ENCODE peak calls at places on chromosome 11, in five cellular contexts. M is non-pigmented ciliary epithelial cell, S is iPS-NIHi11, F is mesenchymal stem cell, C is SIG-M5. W is an unnamed sample.

GRCh38 chr11:106625566-106625965 is 392.7 kb downstream of the GUCY1A2 start:
- DNase-seq in M (no peak), S (no peak), F (no peak), C (no peak), W (no peak)

GRCh38 chr11:117197516-117198456 is 1.4 kb upstream of the TAGLN start:
- DNase-seq in M (no peak), S (peak; percentile 83), F (no peak), C (no peak), W (peak; percentile 28)

GRCh38 chr11:63508009-63508408 is 2.1 kb downstream of the LGALS12 start:
- DNase-seq in M (no peak), S (peak; percentile 74), F (no peak), C (no peak), W (no peak)

GRCh38 chr11:11998091-11998781 is 10.2 kb downstream of the DKK3 start:
- DNase-seq in M (peak; percentile 85), S (no peak), F (peak; percentile 94), C (no peak), W (peak; percentile 91)

GRCh38 chr11:65867284-65868071 is 5.1 kb downstream of the EFEMP2 start:
- DNase-seq in M (no peak), S (peak; percentile 60), F (no peak), C (no peak), W (no peak)

GRCh38 chr11:120106354-120106753 is 31.6 kb downstream of the TRIM29 start:
- DNase-seq in M (no peak), S (no peak), F (no peak), C (no peak), W (no peak)

GRCh38 chr11:103338621-103339484 is 229.6 kb downstream of the DYNC2H1 start:
- DNase-seq in M (peak; percentile 44), S (no peak), F (peak; percentile 25), C (no peak), W (no peak)

GRCh38 chr11:61488651-61489291 is 19.8 kb upstream of the LRRC10B start:
- DNase-seq in M (no peak), S (peak; percentile 70), F (peak; percentile 40), C (no peak), W (peak; percentile 35)

GRCh38 chr11:77064648-77065217 is 2.0 kb upstream of the CAPN5 start:
- DNase-seq in M (no peak), S (no peak), F (no peak), C (no peak), W (no peak)

W was measured in Daoy.